ENCODE peak calls at places on chromosomes 12 and 14, in seven cellular contexts. S, U, L, O, X, E and H are unnamed samples.

GRCh38 chr14:24542346-24542936 is 33.6 kb downstream of the CTSG start:
- DNase-seq in S (no peak), U (no peak), L (no peak), O (no peak), X (no peak), E (no peak), H (no peak)

GRCh38 chr14:96304956-96305355 is 48.9 kb downstream of the BDKRB1 start:
- DNase-seq in S (peak), U (no peak), L (no peak), O (no peak), X (no peak), E (no peak), H (no peak)

GRCh38 chr12:115166698-115167315 is 482.8 kb upstream of the TBX3 start:
- DNase-seq in S (no peak), U (no peak), L (no peak), O (no peak), X (peak), E (no peak), H (no peak)

GRCh38 chr14:22339277-22339676 is 249.7 kb downstream of the DAD1 start:
- DNase-seq in S (no peak), U (peak), L (no peak), O (no peak), X (peak), E (no peak), H (no peak)

GRCh38 chr14:60087664-60088063 is 4.1 kb upstream of the PCNX4 start:
- DNase-seq in S (no peak), U (no peak), L (no peak), O (no peak), X (no peak), E (no peak), H (no peak)

GRCh38 chr12:45966486-45966885 is 23.9 kb downstream of the SCAF11 start:
- DNase-seq in S (no peak), U (no peak), L (no peak), O (no peak), X (peak), E (no peak), H (no peak)

GRCh38 chr14:105484069-105484996 is 2.4 kb upstream of the CRIP1 start:
- DNase-seq in S (no peak), U (no peak), L (no peak), O (no peak), X (no peak), E (no peak), H (no peak)

GRCh38 chr12:52561880-52562449 is 9.0 kb upstream of the KRT71 start:
- DNase-seq in S (no peak), U (no peak), L (no peak), O (no peak), X (no peak), E (no peak), H (no peak)

GRCh38 chr12:89707992-89708792 is 446 bp downstream of the ATP2B1 start:
- DNase-seq in S (peak), U (no peak), L (peak), O (peak), X (peak), E (peak), H (peak)

GRCh38 chr12:32454866-32455265 is 55.5 kb downstream of the FGD4 start:
- DNase-seq in S (no peak), U (no peak), L (no peak), O (no peak), X (peak), E (no peak), H (no peak)

GRCh38 chr12:80815351-80815750 is 98.6 kb downstream of the MYF5 start:
- DNase-seq in S (no peak), U (no peak), L (no peak), O (no peak), X (no peak), E (no peak), H (no peak)

GRCh38 chr12:12582193-12582881 is 19.7 kb upstream of the DUSP16 start:
- DNase-seq in S (no peak), U (no peak), L (no peak), O (no peak), X (no peak), E (no peak), H (no peak)

GRCh38 chr12:19224746-19225145 is 95.2 kb downstream of the PLEKHA5 start:
- DNase-seq in S (no peak), U (no peak), L (no peak), O (no peak), X (no peak), E (no peak), H (no peak)

GRCh38 chr12:122793685-122794106 is 19.3 kb downstream of the CCDC62 start:
- DNase-seq in S (peak), U (peak), L (peak), O (peak), X (peak), E (peak), H (peak)

GRCh38 chr14:100740196-100740825 is 13.6 kb downstream of the DLK1 start:
- DNase-seq in S (no peak), U (no peak), L (peak), O (no peak), X (no peak), E (no peak), H (no peak)

GRCh38 chr12:39671898-39672875 is 52.6 kb upstream of the ABCD2 start:
- DNase-seq in S (no peak), U (no peak), L (no peak), O (no peak), X (no peak), E (no peak), H (no peak)

GRCh38 chr12:78887008-78887407 is 22.4 kb downstream of the SYT1 start:
- DNase-seq in S (no peak), U (peak), L (no peak), O (no peak), X (peak), E (no peak), H (no peak)

GRCh38 chr14:59214702-59215302 is 26.3 kb downstream of the DAAM1 start:
- DNase-seq in S (no peak), U (no peak), L (no peak), O (no peak), X (no peak), E (no peak), H (no peak)

GRCh38 chr12:54879132-54879531 is 24.8 kb downstream of the MUCL1 start:
- DNase-seq in S (no peak), U (no peak), L (no peak), O (no peak), X (no peak), E (no peak), H (peak)

GRCh38 chr12:3962661-3963483 is 89.7 kb upstream of the PARP11 start:
- DNase-seq in S (no peak), U (no peak), L (peak), O (no peak), X (no peak), E (peak), H (no peak)

GRCh38 chr14:32576088-32576795 is 247.1 kb downstream of the AKAP6 start:
- DNase-seq in S (peak), U (peak), L (no peak), O (no peak), X (peak), E (peak), H (peak)

GRCh38 chr12:122097641-122098364 is 19.2 kb downstream of the MLXIP start:
- DNase-seq in S (peak), U (no peak), L (no peak), O (no peak), X (no peak), E (no peak), H (peak)

GRCh38 chr12:127926004-127926403 is 341.0 kb upstream of the TMEM132C start:
- DNase-seq in S (no peak), U (peak), L (no peak), O (peak), X (peak), E (no peak), H (no peak)

GRCh38 chr14:49982082-49982481 is 89.2 kb downstream of the ARF6 start:
- DNase-seq in S (no peak), U (no peak), L (no peak), O (no peak), X (no peak), E (no peak), H (no peak)